ENCODE peak calls at places on chromosome X, in ten cellular contexts. L is CD8-positive, alpha-beta T cell; V is AG08396; B is cerebellum; X is G401; G is activated naive CD4-positive, alpha-beta T cell treated with anti-CD3 and anti-CD28 coated beads, Interleukin-2, amount 50 U/mL, for 16 hours; H is Right ventricle myocardium superior; P is left ventricle myocardium inferior; R is omental fat pad; K is naive thymus-derived CD8-positive, alpha-beta T cell. W is an unnamed sample.

GRCh38 chrX:150041208-150041607 is 102.9 kb upstream of the EOLA2 start:
- DNase-seq in V (no peak), B (no peak), P (no peak), K (no peak), R (no peak), H (no peak), X (no peak), G (no peak), L (no peak), W (no peak)

GRCh38 chrX:53312946-53313745 is 31.8 kb upstream of the IQSEC2 start:
- DNase-seq in V (peak), R (peak), B (peak), K (peak), H (peak), X (peak), L (peak), G (peak), P (peak), W (peak)

GRCh38 chrX:107205770-107206696 is at the start of the genes DNAAF6 and NUP62CL:
- DNase-seq in R (no peak), H (peak), K (peak), X (peak), B (peak), P (peak), L (peak), G (peak), V (peak), W (peak)

GRCh38 chrX:68826113-68826980 is 2.5 kb upstream of the EFNB1 start:
- DNase-seq in R (no peak), K (no peak), B (no peak), L (no peak), P (no peak), G (no peak), H (no peak), X (no peak), V (no peak), W (no peak)

GRCh38 chrX:13376857-13377441 is 57.1 kb upstream of the ATXN3L start:
- DNase-seq in G (no peak), K (no peak), B (peak), H (no peak), R (no peak), X (no peak), L (no peak), P (no peak), V (peak), W (no peak)

GRCh38 chrX:148958896-148959295 is 458.5 kb downstream of the AFF2 start:
- DNase-seq in B (peak), X (peak), H (no peak), P (no peak), K (no peak), R (no peak), L (no peak), G (no peak), V (no peak), W (no peak)

GRCh38 chrX:56853436-56853835 is 124.4 kb downstream of the NBDY start:
- DNase-seq in X (no peak), G (no peak), K (no peak), R (no peak), V (no peak), P (no peak), B (no peak), L (no peak), H (no peak), W (no peak)

GRCh38 chrX:77434949-77435348 is 12.2 kb upstream of the FGF16 start:
- DNase-seq in G (no peak), H (no peak), X (no peak), P (no peak), V (no peak), K (no peak), B (no peak), R (no peak), L (no peak), W (no peak)

GRCh38 chrX:95762716-95763115 is 921.9 kb upstream of the DIAPH2 start:
- DNase-seq in G (no peak), V (no peak), L (no peak), K (no peak), R (no peak), H (no peak), X (no peak), P (no peak), B (no peak), W (no peak)